ENCODE peak calls at places on chromosomes 4 and X, in ten cellular contexts. O is tibial nerve, T is right lobe of liver, H is germinal center, N is kidney epithelial cell, R is stomach, P is kidney glomerular epithelial cell, W is lung, Z is GDM1, B is right cardiac atrium. K is an unnamed sample.

GRCh38 chr4:11151500-11151899 is 277.2 kb downstream of the HS3ST1 start:
- DNase-seq in O (no peak), T (no peak), H (no peak), N (no peak), R (no peak), P (no peak), W (no peak), Z (no peak), B (no peak), K (no peak)

GRCh38 chr4:173018446-173018845 is 150.2 kb upstream of the GALNT7 start:
- DNase-seq in O (no peak), T (no peak), H (no peak), N (no peak), R (no peak), P (no peak), W (no peak), Z (no peak), B (no peak), K (no peak)

GRCh38 chr4:169818063-169818679 is 60.4 kb upstream of the HPF1 start:
- DNase-seq in O (no peak), T (no peak), H (peak; percentile 44), N (no peak), R (no peak), P (no peak), W (no peak), Z (peak; percentile 62), B (no peak), K (no peak)

GRCh38 chr4:158055668-158056067 is 117.2 kb downstream of the GASK1B start:
- DNase-seq in O (no peak), T (no peak), H (no peak), N (no peak), R (no peak), P (no peak), W (no peak), Z (no peak), B (no peak), K (no peak)

GRCh38 chrX:104854188-104854587 is 288.2 kb downstream of the IL1RAPL2 start:
- DNase-seq in O (no peak), T (no peak), H (no peak), N (no peak), R (no peak), P (no peak), W (no peak), Z (no peak), B (no peak), K (no peak)

GRCh38 chrX:110412971-110413726 is 54.5 kb downstream of the RTL9 start:
- DNase-seq in O (peak; percentile 18), T (peak; percentile 65), H (peak; percentile 63), N (no peak), R (peak; percentile 75), P (peak; percentile 39), W (peak; percentile 69), Z (peak; percentile 48), B (peak; percentile 59), K (no peak)

GRCh38 chr4:36196145-36196925 is 48.0 kb downstream of the ARAP2 start:
- DNase-seq in O (no peak), T (no peak), H (no peak), N (no peak), R (no peak), P (no peak), W (no peak), Z (no peak), B (no peak), K (no peak)

GRCh38 chr4:150067859-150068258 is 10.4 kb upstream of the DCLK2 start:
- DNase-seq in O (no peak), T (no peak), H (no peak), N (no peak), R (no peak), P (no peak), W (no peak), Z (no peak), B (no peak), K (no peak)

GRCh38 chrX:65596270-65596669 is 61.7 kb upstream of the LAS1L start:
- DNase-seq in O (no peak), T (no peak), H (no peak), N (no peak), R (no peak), P (peak; percentile 17), W (no peak), Z (peak; percentile 62), B (no peak), K (no peak)

K was measured in vagina.